ENCODE peak calls at places on chromosomes 3 and 15, in nine cellular contexts. A is endodermal cell; V is HS-27A; K is activated CD4-positive, alpha-beta T cell treated with anti-CD3 and anti-CD28 coated beads, Interleukin-2, amount 50 U/mL, for 1 hour; D is NCI-H1694; B is cardiac muscle cell; U is HFFc6; X is CD8-positive, alpha-beta T cell; W is EH. I is an unnamed sample.

GRCh38 chr15:67741313-67741712 is 84.0 kb upstream of the SKOR1 start:
- DNase-seq in A (no peak), V (no peak), K (no peak), D (no peak), B (no peak), U (no peak), X (no peak), W (no peak), I (no peak)

GRCh38 chr3:31680072-31680870 is 147.5 kb downstream of the STT3B start:
- DNase-seq in A (peak), V (no peak), K (no peak), D (no peak), B (no peak), U (no peak), X (no peak), W (no peak), I (no peak)

GRCh38 chr3:160473233-160473632 is 23.6 kb upstream of the TRIM59 start:
- DNase-seq in A (no peak), V (no peak), K (no peak), D (no peak), B (peak), U (peak), X (no peak), W (peak), I (no peak)

GRCh38 chr3:109874900-109875735 is 537.8 kb upstream of the DPPA4 start:
- DNase-seq in A (no peak), V (no peak), K (no peak), D (no peak), B (no peak), U (peak), X (no peak), W (peak), I (no peak)

GRCh38 chr3:147655236-147655635 is 246.1 kb downstream of the ZIC1 start:
- DNase-seq in A (no peak), V (no peak), K (no peak), D (no peak), B (peak), U (no peak), X (no peak), W (peak), I (no peak)

GRCh38 chr15:58331562-58331902 is 100.3 kb upstream of the LIPC start:
- DNase-seq in A (no peak), V (no peak), K (no peak), D (no peak), B (no peak), U (no peak), X (no peak), W (no peak), I (no peak)

GRCh38 chr15:92473784-92474183 is 80.1 kb downstream of the ST8SIA2 start:
- DNase-seq in A (peak), V (no peak), K (no peak), D (no peak), B (no peak), U (no peak), X (no peak), W (no peak), I (no peak)

GRCh38 chr3:186613637-186614265 is 891 bp downstream of the AHSG start:
- DNase-seq in A (no peak), V (no peak), K (no peak), D (no peak), B (no peak), U (no peak), X (no peak), W (no peak), I (no peak)

GRCh38 chr3:66629431-66630368 is 128.9 kb upstream of the LRIG1 start:
- DNase-seq in A (no peak), V (no peak), K (no peak), D (no peak), B (peak), U (no peak), X (no peak), W (no peak), I (no peak)

GRCh38 chr15:58221591-58222241 is 83.5 kb downstream of the AQP9 start:
- DNase-seq in A (peak), V (no peak), K (no peak), D (no peak), B (peak), U (peak), X (no peak), W (peak), I (no peak)

GRCh38 chr3:30114918-30115317 is 491.5 kb upstream of the TGFBR2 start:
- DNase-seq in A (no peak), V (no peak), K (no peak), D (no peak), B (no peak), U (no peak), X (no peak), W (no peak), I (no peak)

GRCh38 chr15:68335251-68335650 is 57.7 kb downstream of the FEM1B start:
- DNase-seq in A (no peak), V (peak), K (no peak), D (peak), B (no peak), U (no peak), X (no peak), W (peak), I (no peak)

GRCh38 chr15:65326109-65326508 is 21.6 kb downstream of the RNU5B-1 start:
- DNase-seq in A (peak), V (no peak), K (no peak), D (no peak), B (peak), U (no peak), X (no peak), W (peak), I (no peak)

GRCh38 chr3:54917862-54918261 is 10.0 kb downstream of the LRTM1 start:
- DNase-seq in A (no peak), V (peak), K (no peak), D (no peak), B (no peak), U (peak), X (no peak), W (peak), I (no peak)

GRCh38 chr3:122986790-122987189 is 40.8 kb downstream of the SEMA5B start:
- DNase-seq in A (peak), V (no peak), K (no peak), D (no peak), B (no peak), U (no peak), X (no peak), W (no peak), I (no peak)

GRCh38 chr15:73540161-73540560 is 93.0 kb downstream of the NPTN start:
- DNase-seq in A (no peak), V (no peak), K (no peak), D (no peak), B (peak), U (no peak), X (no peak), W (no peak), I (no peak)

GRCh38 chr3:195307711-195308110 is 36.8 kb upstream of the XXYLT1 start:
- DNase-seq in A (no peak), V (no peak), K (no peak), D (no peak), B (no peak), U (no peak), X (no peak), W (no peak), I (no peak)

GRCh38 chr3:46643701-46644100 is 31.4 kb downstream of the FAM240A start:
- DNase-seq in A (no peak), V (no peak), K (no peak), D (no peak), B (no peak), U (no peak), X (no peak), W (no peak), I (no peak)

GRCh38 chr3:128727996-128728395 is 2.0 kb downstream of the RAB7A start:
- DNase-seq in A (no peak), V (peak), K (no peak), D (no peak), B (no peak), U (peak), X (no peak), W (peak), I (no peak)

GRCh38 chr15:62928242-62928995 is 114.1 kb upstream of the TPM1 start:
- DNase-seq in A (no peak), V (peak), K (no peak), D (no peak), B (peak), U (peak), X (no peak), W (peak), I (no peak)

GRCh38 chr3:18559323-18559972 is 134.3 kb upstream of the SATB1 start:
- DNase-seq in A (peak), V (no peak), K (peak), D (peak), B (peak), U (peak), X (peak), W (no peak), I (no peak)

GRCh38 chr3:39068556-39068955 is 16.7 kb downstream of the WDR48 start:
- DNase-seq in A (no peak), V (no peak), K (no peak), D (no peak), B (no peak), U (no peak), X (no peak), W (no peak), I (no peak)

GRCh38 chr15:32833323-32833944 is 115.6 kb downstream of the GREM1 start:
- DNase-seq in A (no peak), V (no peak), K (no peak), D (no peak), B (no peak), U (peak), X (no peak), W (peak), I (no peak)

GRCh38 chr3:11548721-11549131 is 95.0 kb downstream of the VGLL4 start:
- DNase-seq in A (no peak), V (no peak), K (no peak), D (no peak), B (peak), U (peak), X (no peak), W (peak), I (peak)

I was measured in Peyer's patch.